ENCODE peak calls at places on chromosomes 6 and 20, in eight cellular contexts. F is T-helper 2 cell, J is heart left ventricle, Q is memory B cell, E is T-helper 17 cell, H is NCI-H2081, R is neural progenitor cell, T is AG04450. O is an unnamed sample.

GRCh38 chr20:22904411-22904810 is 130.7 kb upstream of the SSTR4 start:
- DNase-seq in H (no peak), T (no peak), R (no peak), E (no peak), J (no peak), Q (no peak), F (no peak), O (no peak)

GRCh38 chr6:47671777-47672176 is 26.6 kb upstream of the ADGRF4 start:
- DNase-seq in E (no peak), Q (no peak), J (no peak), T (no peak), R (no peak), H (no peak), F (no peak), O (no peak)

GRCh38 chr6:35260642-35261570 is 1.4 kb downstream of the ZNF76 start:
- DNase-seq in F (no peak), T (no peak), H (no peak), J (no peak), Q (no peak), R (no peak), E (no peak), O (no peak)

GRCh38 chr20:47480239-47480638 is 21.4 kb upstream of the NCOA3 start:
- DNase-seq in R (no peak), Q (no peak), T (no peak), E (no peak), J (no peak), F (no peak), H (no peak), O (no peak)

GRCh38 chr6:142374965-142375733 is 73.3 kb downstream of the ADGRG6 start:
- DNase-seq in H (no peak), E (no peak), J (no peak), F (no peak), T (no peak), Q (no peak), R (no peak), O (no peak)

GRCh38 chr6:153123801-153124200 is 7.3 kb downstream of the RGS17 start:
- DNase-seq in T (no peak), J (no peak), Q (no peak), F (no peak), H (no peak), R (no peak), E (no peak), O (no peak)

GRCh38 chr6:150272976-150273315 is 95.9 kb upstream of the IYD start:
- DNase-seq in Q (no peak), H (no peak), T (no peak), J (no peak), F (no peak), E (no peak), R (no peak), O (no peak)

GRCh38 chr20:53869466-53870258 is 200.7 kb downstream of the BCAS1 start:
- DNase-seq in E (peak; percentile 21), Q (peak; percentile 73), T (no peak), F (no peak), H (peak; percentile 43), J (peak; percentile 67), R (peak; percentile 87), O (no peak)

GRCh38 chr6:41699063-41699462 is 36.3 kb downstream of the TFEB start:
- DNase-seq in H (no peak), R (no peak), E (no peak), T (no peak), F (no peak), Q (no peak), J (no peak), O (no peak)

GRCh38 chr20:38652995-38653394 is 51.4 kb downstream of the ARHGAP40 start:
- DNase-seq in T (no peak), R (no peak), J (no peak), H (no peak), Q (no peak), E (no peak), F (no peak), O (no peak)

GRCh38 chr6:11433860-11434259 is 103.7 kb upstream of the TMEM170B start:
- DNase-seq in Q (no peak), E (no peak), J (no peak), T (no peak), R (no peak), H (no peak), F (no peak), O (no peak)

GRCh38 chr6:113065606-113066005 is 718.5 kb downstream of the RFPL4B start:
- DNase-seq in E (no peak), F (no peak), R (peak; percentile 11), Q (no peak), T (no peak), J (no peak), H (no peak), O (no peak)

GRCh38 chr6:44569931-44570385 is 182.5 kb downstream of the CDC5L start:
- DNase-seq in R (no peak), H (no peak), T (no peak), E (no peak), J (peak; percentile 59), F (no peak), Q (no peak), O (peak; percentile 67)

GRCh38 chr6:53679446-53679933 is 13.9 kb upstream of the KLHL31 start:
- DNase-seq in H (no peak), J (no peak), Q (no peak), F (no peak), R (no peak), T (no peak), E (no peak), O (no peak)

GRCh38 chr6:37489697-37490336 is 9.9 kb downstream of the CCDC167 start:
- DNase-seq in J (no peak), R (no peak), E (peak; percentile 34), F (no peak), Q (no peak), T (no peak), H (no peak), O (no peak)

O was measured in left ventricle myocardium inferior.